ENCODE peak calls at places on chromosomes 2 and 18, in nine cellular contexts. T is right lobe of liver, K is upper lobe of left lung, C is hepatocyte, G is A549, A is lower lobe of right lung, Y is IMR-90, W is stomach, J is lung. V is an unnamed sample.

GRCh38 chr2:64808092-64808491 is 154.4 kb upstream of the SERTAD2 start:
- DNase-seq in T (no peak), K (no peak), C (no peak), G (no peak), A (no peak), Y (no peak), W (no peak), J (no peak), V (no peak)

GRCh38 chr18:27685807-27686412 is 491.0 kb downstream of the CDH2 start:
- DNase-seq in T (no peak), K (no peak), C (peak), G (peak), A (no peak), Y (peak), W (peak), J (no peak), V (peak)

GRCh38 chr2:237863102-237863511 is 3.7 kb downstream of the RAMP1 start:
- DNase-seq in T (no peak), K (no peak), C (no peak), G (no peak), A (no peak), Y (no peak), W (no peak), J (no peak), V (peak)

GRCh38 chr2:241636983-241637232 is at the start of gene THAP4:
- DNase-seq in T (peak), K (peak), C (peak), G (no peak), A (peak), Y (no peak), W (peak), J (peak), V (no peak)

GRCh38 chr2:97731274-97732050 is 18.1 kb downstream of the ZAP70 start:
- DNase-seq in T (no peak), K (no peak), C (no peak), G (no peak), A (no peak), Y (no peak), W (no peak), J (no peak), V (no peak)

GRCh38 chr2:71862921-71863320 is 284.7 kb downstream of the CYP26B1 start:
- DNase-seq in T (no peak), K (no peak), C (no peak), G (no peak), A (no peak), Y (no peak), W (no peak), J (no peak), V (no peak)

GRCh38 chr2:219571311-219572236 is at the start of gene OBSL1:
- DNase-seq in T (peak), K (peak), C (peak), G (peak), A (peak), Y (peak), W (peak), J (peak), V (peak)

GRCh38 chr2:140023291-140023690 is 1243.1 kb upstream of the NXPH2 start:
- DNase-seq in T (no peak), K (no peak), C (no peak), G (no peak), A (no peak), Y (no peak), W (no peak), J (no peak), V (no peak)

GRCh38 chr2:232030229-232030628 is 68.7 kb downstream of the DIS3L2 start:
- DNase-seq in T (no peak), K (no peak), C (no peak), G (no peak), A (no peak), Y (no peak), W (no peak), J (no peak), V (peak)

GRCh38 chr18:51461956-51462355 is 264.5 kb upstream of the MEX3C start:
- DNase-seq in T (no peak), K (no peak), C (peak), G (no peak), A (no peak), Y (no peak), W (no peak), J (no peak), V (no peak)

GRCh38 chr2:234060236-234060635 is 9.7 kb downstream of the SPP2 start:
- DNase-seq in T (no peak), K (peak), C (no peak), G (no peak), A (no peak), Y (no peak), W (no peak), J (no peak), V (no peak)

GRCh38 chr2:130864830-130865229 is 28.1 kb downstream of the ARHGEF4 start:
- DNase-seq in T (no peak), K (no peak), C (peak), G (no peak), A (no peak), Y (peak), W (peak), J (peak), V (peak)

GRCh38 chr18:62199629-62200028 is 12.6 kb downstream of the RELCH start:
- DNase-seq in T (no peak), K (no peak), C (no peak), G (no peak), A (no peak), Y (no peak), W (no peak), J (no peak), V (no peak)

GRCh38 chr2:20532634-20533437 is 86.0 kb downstream of the RHOB start:
- DNase-seq in T (no peak), K (peak), C (no peak), G (no peak), A (no peak), Y (no peak), W (no peak), J (no peak), V (peak)

GRCh38 chr2:165675551-165675968 is 118.5 kb downstream of the GALNT3 start:
- DNase-seq in T (no peak), K (no peak), C (no peak), G (no peak), A (no peak), Y (no peak), W (no peak), J (no peak), V (no peak)

GRCh38 chr2:202758638-202759037 is 112.9 kb downstream of the ICA1L start:
- DNase-seq in T (no peak), K (no peak), C (no peak), G (no peak), A (no peak), Y (no peak), W (no peak), J (no peak), V (no peak)

GRCh38 chr2:152450176-152450575 is 115.2 kb downstream of the FMNL2 start:
- DNase-seq in T (no peak), K (no peak), C (no peak), G (no peak), A (no peak), Y (no peak), W (no peak), J (no peak), V (no peak)

GRCh38 chr18:58313491-58314032 is 269.5 kb downstream of the NEDD4L start:
- DNase-seq in T (peak), K (no peak), C (no peak), G (no peak), A (peak), Y (no peak), W (peak), J (peak), V (no peak)

GRCh38 chr2:134360750-134361487 is 107.0 kb downstream of the MGAT5 start:
- DNase-seq in T (no peak), K (peak), C (no peak), G (no peak), A (no peak), Y (no peak), W (no peak), J (no peak), V (no peak)

GRCh38 chr2:76160683-76161082 is 450.0 kb upstream of the GCFC2 start:
- DNase-seq in T (no peak), K (no peak), C (no peak), G (no peak), A (no peak), Y (no peak), W (no peak), J (no peak), V (no peak)
- TF ChIP-seq CTCF in T (no peak), K (no peak), C (no peak), G (no peak), A (no peak), Y (no peak), W (no peak), J (no peak), V (peak)

DNA sequence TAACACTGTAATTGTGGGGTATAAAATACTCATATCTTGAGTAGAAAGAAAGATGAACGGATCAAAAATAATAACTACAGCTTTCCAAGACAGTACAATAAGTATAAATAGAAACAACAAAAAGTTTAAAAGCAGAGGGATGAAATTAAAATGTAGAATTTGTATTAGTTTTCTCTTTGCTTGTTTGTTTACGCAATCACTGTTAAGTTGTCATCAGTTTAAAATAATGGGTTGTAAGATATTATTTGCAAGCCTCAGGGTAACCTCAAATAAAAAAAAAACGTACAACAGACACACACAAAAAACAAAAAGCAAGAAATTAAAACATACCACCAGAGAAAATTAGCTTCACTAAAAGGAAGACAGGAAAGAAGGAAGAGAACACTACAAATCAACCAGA is 18.0 kb upstream of the ABCB11 start:
- DNase-seq in T (no peak), K (no peak), C (no peak), G (no peak), A (no peak), Y (no peak), W (no peak), J (no peak), V (no peak)
- H3K4me3 ChIP-seq in T (no peak), K (no peak), C (no peak), G (no peak), A (no peak), Y (no peak), W (no peak), J (no peak), V (no peak)

GRCh38 chr18:48612511-48612910 is 73.7 kb downstream of the CTIF start:
- DNase-seq in T (no peak), K (no peak), C (no peak), G (no peak), A (no peak), Y (no peak), W (no peak), J (no peak), V (no peak)

GRCh38 chr18:48611785-48612480 is 73.1 kb downstream of the CTIF start:
- DNase-seq in T (no peak), K (peak), C (no peak), G (no peak), A (no peak), Y (no peak), W (no peak), J (no peak), V (no peak)

GRCh38 chr18:48614005-48614404 is 75.2 kb downstream of the CTIF start:
- DNase-seq in T (no peak), K (no peak), C (no peak), G (no peak), A (no peak), Y (no peak), W (no peak), J (no peak), V (no peak)

GRCh38 chr18:48612917-48613316 is 74.1 kb downstream of the CTIF start:
- DNase-seq in T (no peak), K (no peak), C (no peak), G (no peak), A (no peak), Y (no peak), W (no peak), J (no peak), V (no peak)

DNA sequence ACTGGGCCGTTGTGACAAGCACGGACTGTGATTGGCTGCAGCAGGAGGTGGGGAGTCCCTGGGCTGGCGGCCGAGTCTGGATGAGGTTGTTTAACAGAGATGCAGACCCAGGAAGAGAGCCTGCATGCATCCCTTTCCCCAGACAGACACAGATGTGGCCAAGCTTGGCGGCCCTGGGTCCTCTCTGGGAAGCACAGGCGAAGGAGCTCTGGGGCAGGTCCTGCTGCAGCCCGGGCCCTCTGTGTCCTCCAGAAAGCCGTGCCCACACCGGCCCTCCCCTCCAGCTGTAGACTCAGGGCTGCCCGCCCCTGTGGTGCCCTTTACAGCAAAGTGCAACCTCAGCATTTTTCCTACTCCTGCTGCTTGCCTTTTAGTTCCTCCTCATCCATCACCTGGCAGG is 74.8 kb downstream of the CTIF start:
- DNase-seq in T (no peak), K (peak), C (no peak), G (no peak), A (no peak), Y (peak), W (no peak), J (no peak), V (no peak)
- H3K27ac ChIP-seq in T (no peak), K (peak), C (no peak), G (peak), A (no peak), Y (no peak), W (peak), J (no peak), V (peak)

DNA sequence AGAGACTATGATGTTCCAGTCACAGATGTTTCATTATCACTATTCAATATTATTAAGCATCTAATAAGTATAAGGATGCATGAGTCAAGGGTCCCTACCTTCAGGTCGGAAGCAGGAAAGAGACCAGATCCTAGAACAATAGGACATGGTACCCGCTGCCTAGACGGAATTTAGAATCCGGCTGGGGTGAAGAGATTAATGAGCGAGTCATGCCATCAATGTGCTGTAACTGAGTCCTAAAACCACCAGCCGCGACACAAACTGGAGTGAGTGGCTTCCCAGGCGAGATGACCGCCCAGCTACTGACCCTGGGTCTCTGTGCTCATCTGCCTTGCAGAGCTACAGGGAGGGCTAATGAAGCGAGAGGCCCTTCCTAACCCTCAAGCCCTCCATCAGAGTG is 73.6 kb downstream of the DNMT3A start:
- DNase-seq in T (no peak), K (no peak), C (no peak), G (no peak), A (no peak), Y (no peak), W (no peak), J (no peak), V (no peak)
- TF ChIP-seq CTCF in T (no peak), K (no peak), C (no peak), G (no peak), A (no peak), Y (no peak), W (no peak), J (no peak), V (no peak)

GRCh38 chr2:10722252-10722825 is 909 bp downstream of the ATP6V1C2 start:
- DNase-seq in T (no peak), K (no peak), C (no peak), G (no peak), A (no peak), Y (no peak), W (no peak), J (no peak), V (peak)
- H3K4me3 ChIP-seq in T (no peak), K (peak), C (no peak), G (peak), A (peak), Y (no peak), W (peak), J (no peak), V (peak)

DNA sequence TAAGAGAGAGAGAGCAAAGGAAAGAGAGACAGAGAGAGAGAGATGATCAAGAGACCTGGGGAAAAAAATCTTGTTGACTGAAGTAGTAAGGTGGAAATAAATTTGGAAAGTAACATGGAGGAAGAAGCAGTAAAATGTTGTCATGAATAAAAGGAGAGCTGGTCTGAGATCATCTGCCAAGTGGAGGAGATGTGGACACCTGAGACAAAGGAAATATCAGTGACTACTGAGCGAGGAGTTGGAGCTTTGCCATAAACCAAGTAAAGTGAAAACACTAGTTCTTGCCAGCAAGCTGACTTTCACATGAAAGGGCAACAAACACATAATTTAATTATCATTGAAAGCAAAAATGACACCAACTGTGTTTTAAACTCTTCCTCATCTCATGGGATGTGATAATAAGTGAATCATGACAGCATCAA is 49.0 kb upstream of the DSG1 start:
- DNase-seq in T (no peak), K (no peak), C (no peak), G (no peak), A (no peak), Y (no peak), W (no peak), J (no peak), V (no peak)
- H3K27ac ChIP-seq in T (peak), K (no peak), C (peak), G (no peak), A (no peak), Y (no peak), W (no peak), J (no peak), V (no peak)

GRCh38 chr2:118371500-118371899 is 283.2 kb downstream of the INSIG2 start:
- DNase-seq in T (no peak), K (no peak), C (peak), G (peak), A (no peak), Y (peak), W (no peak), J (no peak), V (peak)
- TF ChIP-seq CTCF in T (peak), K (peak), C (peak), G (peak), A (peak), Y (peak), W (no peak), J (no peak), V (peak)

GRCh38 chr18:70423988-70424387 is 135.1 kb downstream of the SOCS6 start:
- DNase-seq in T (no peak), K (no peak), C (no peak), G (no peak), A (no peak), Y (no peak), W (peak), J (peak), V (no peak)

GRCh38 chr18:70420151-70420898 is 131.5 kb downstream of the SOCS6 start:
- DNase-seq in T (peak), K (no peak), C (no peak), G (no peak), A (no peak), Y (peak), W (no peak), J (no peak), V (no peak)

GRCh38 chr18:70423120-70423519 is 134.3 kb downstream of the SOCS6 start:
- DNase-seq in T (no peak), K (no peak), C (no peak), G (no peak), A (no peak), Y (no peak), W (no peak), J (no peak), V (no peak)

GRCh38 chr18:70421471-70421870 is 132.6 kb downstream of the SOCS6 start:
- DNase-seq in T (no peak), K (no peak), C (no peak), G (no peak), A (no peak), Y (peak), W (no peak), J (no peak), V (no peak)

DNA sequence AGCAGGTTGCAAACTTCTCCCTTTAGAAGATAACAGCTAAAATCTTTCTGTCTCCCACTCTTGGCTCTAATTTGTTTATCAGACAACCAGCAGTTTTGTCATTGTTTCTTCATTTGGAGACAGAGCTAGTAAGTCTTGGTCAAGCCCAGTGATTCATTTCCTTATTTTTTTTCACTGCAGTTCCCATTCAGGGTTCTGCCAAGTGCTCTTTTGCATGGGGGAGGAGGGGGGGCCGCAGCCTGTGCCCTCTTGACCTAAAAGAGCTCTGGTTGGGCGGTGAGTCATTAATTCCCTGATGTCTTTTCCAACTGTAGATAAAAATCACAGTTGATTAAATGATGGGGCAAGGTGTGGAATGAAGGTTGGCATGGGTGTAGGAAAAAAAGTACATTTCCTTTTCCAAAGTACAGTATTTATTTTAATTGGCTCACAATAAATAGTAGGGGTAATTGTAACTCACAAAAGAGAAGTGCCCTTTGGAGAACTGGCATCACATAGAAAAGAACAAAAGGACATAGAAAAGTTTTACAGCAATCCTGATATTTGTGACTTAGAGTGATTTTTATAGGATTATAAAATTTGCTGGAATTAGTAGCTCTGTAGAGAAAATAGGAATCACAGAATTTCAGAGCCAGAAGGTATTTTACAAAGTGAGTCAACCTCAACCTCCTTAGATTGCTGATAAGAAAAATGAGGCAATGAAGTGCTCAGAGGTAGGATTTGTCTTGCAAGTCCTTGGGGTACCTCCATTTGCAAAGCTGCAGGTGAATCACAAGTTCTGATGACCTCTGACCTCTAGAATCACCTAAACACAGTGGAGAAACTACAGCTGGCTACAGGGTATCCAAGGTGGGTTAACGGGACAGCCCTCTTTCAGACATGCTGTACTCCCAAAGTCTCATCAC is 133.5 kb downstream of the SOCS6 start:
- DNase-seq in T (peak), K (no peak), C (peak), G (peak), A (peak), Y (peak), W (peak), J (peak), V (no peak)
- H3K4me3 ChIP-seq in T (no peak), K (no peak), C (no peak), G (no peak), A (no peak), Y (no peak), W (no peak), J (no peak), V (no peak)

DNA sequence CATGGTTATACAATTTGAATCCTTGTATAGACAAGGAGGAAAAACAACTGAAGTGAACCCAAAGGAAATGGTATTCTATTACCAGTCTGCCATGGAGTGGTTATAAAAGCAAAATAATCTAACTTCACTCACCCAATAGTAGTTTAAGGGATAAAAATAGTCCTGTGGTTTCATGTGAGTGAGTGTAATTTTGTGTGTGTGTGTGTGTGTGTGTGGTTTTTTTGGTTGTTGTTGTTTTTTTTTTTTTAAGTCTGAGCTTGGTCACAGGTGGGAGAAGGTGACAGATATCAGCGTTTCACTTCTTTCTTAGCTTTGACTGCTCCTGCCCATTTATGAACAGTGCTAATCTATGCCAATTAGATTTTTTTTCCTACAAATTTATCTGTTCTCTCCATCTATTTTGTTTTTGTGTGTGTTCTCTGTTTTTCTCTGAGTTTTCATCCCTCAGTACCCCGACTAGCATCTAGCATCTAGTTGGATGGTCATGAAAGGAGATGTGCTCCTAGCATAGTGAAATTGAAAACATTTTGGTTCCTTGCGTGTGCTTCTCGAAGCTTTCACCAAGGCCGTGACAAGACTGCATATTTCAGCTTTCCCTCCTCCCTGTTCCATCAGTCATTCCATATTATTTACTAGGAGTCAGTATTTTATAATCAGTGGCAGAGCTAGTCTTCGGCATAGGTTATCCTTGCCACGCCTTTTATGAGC is 200.1 kb upstream of the DTNA start:
- DNase-seq in T (no peak), K (no peak), C (no peak), G (no peak), A (no peak), Y (no peak), W (no peak), J (no peak), V (no peak)
- H3K27ac ChIP-seq in T (no peak), K (no peak), C (no peak), G (no peak), A (no peak), Y (no peak), W (no peak), J (peak), V (no peak)